ENCODE peak calls at places on chromosomes 7 and 10, in ten cellular contexts. W is CD8-positive, alpha-beta T cell; E is adrenal gland; Y is WERI-Rb-1; F is K562; L is uterus; G is right cardiac atrium; Q is neural progenitor cell; C is HCT116; M is endothelial cell of umbilical vein. J is an unnamed sample. For H3K9me3, the result is how much of the 10 kb centered on the place peaks cover.

GRCh38 chr10:78471723-78472541 is 438.3 kb downstream of the RPS24 start:
- DNase-seq in W (no peak), E (no peak), Y (no peak), F (no peak), L (peak), G (no peak), Q (no peak), C (no peak), M (no peak), J (no peak)

GRCh38 chr7:47264021-47264651 is 317.8 kb downstream of the TNS3 start:
- DNase-seq in W (no peak), E (no peak), Y (no peak), F (no peak), L (no peak), G (no peak), Q (no peak), C (no peak), M (no peak), J (no peak)

GRCh38 chr7:81430150-81430549 is 339.7 kb downstream of the HGF start:
- DNase-seq in W (no peak), E (no peak), Y (no peak), F (peak), L (no peak), G (peak), Q (peak), C (no peak), M (no peak), J (no peak)

GRCh38 chr10:119742988-119743646 is 17.3 kb downstream of the INPP5F start:
- DNase-seq in W (no peak), E (no peak), Y (no peak), F (no peak), L (no peak), G (no peak), Q (no peak), C (no peak), M (no peak), J (no peak)

GRCh38 chr10:27815846-27816245 is 70.2 kb upstream of the MKX start:
- DNase-seq in W (no peak), E (no peak), Y (no peak), F (no peak), L (no peak), G (no peak), Q (no peak), C (no peak), M (no peak), J (no peak)

GRCh38 chr10:110912374-110912773 is 6.6 kb downstream of the BBIP1 start:
- DNase-seq in W (no peak), E (no peak), Y (no peak), F (no peak), L (no peak), G (no peak), Q (no peak), C (no peak), M (no peak), J (no peak)

GRCh38 chr7:128113839-128114238 is 82.6 kb upstream of the LRRC4 start:
- DNase-seq in W (no peak), E (no peak), Y (no peak), F (no peak), L (no peak), G (no peak), Q (no peak), C (no peak), M (no peak), J (no peak)

GRCh38 chr7:15621468-15621867 is 59.7 kb upstream of the AGMO start:
- DNase-seq in W (no peak), E (no peak), Y (no peak), F (no peak), L (no peak), G (no peak), Q (no peak), C (no peak), M (no peak), J (no peak)

GRCh38 chr7:29370531-29371314 is 176.1 kb downstream of the CHN2 start:
- DNase-seq in W (no peak), E (peak), Y (peak), F (peak), L (no peak), G (no peak), Q (no peak), C (peak), M (no peak), J (no peak)

GRCh38 chr7:116525298-116525912 is 569 bp downstream of the CAV1 start:
- DNase-seq in W (no peak), E (peak), Y (no peak), F (peak), L (peak), G (peak), Q (peak), C (no peak), M (peak), J (peak)

GRCh38 chr7:137538361-137538762 is 194.8 kb upstream of the PTN start:
- DNase-seq in W (no peak), E (no peak), Y (no peak), F (peak), L (no peak), G (no peak), Q (no peak), C (no peak), M (no peak), J (no peak)

DNA sequence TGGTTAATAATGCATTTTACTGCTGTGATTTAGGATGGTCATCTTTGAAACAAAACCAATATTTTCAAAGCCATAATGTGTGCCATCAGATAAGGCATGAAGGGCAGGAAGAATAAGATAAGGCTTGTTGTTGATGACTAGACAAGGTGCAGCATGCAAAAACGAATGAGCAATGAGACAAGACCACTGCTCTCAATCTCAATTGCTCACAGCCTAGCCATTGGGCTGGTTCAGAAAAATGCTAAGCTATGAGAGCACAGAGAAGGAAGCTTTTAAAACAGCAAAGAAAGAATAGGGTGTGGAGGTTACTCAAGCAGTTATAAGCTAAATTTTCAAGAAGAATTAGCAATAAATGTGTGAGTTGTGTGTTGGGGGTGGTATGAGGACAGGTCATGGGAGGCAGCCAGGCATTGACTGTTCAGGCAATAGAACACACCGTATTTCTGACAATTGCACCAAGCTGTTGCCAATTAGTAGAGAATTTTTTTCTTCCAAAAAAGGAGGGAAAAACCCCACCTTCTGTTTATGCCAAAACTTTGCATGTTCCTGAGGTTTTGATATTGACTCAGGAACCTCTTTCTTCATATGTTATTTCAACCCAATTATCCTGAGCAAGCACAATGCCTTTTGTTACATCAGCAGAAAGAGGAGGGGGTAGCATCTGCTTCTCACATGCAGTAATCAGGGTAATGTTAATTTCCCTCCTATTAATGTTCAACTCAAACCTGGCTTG is 276.5 kb downstream of the HDAC9 start:
- DNase-seq in W (no peak), E (no peak), Y (no peak), F (no peak), L (no peak), G (no peak), Q (no peak), C (no peak), M (no peak), J (no peak)
- H3K9me3 ChIP-seq in W (under half), E (under half), Y (under half), F (under half), L (under half), G (under half), Q (under half), C (under half), M (under half), J (under half)

DNA sequence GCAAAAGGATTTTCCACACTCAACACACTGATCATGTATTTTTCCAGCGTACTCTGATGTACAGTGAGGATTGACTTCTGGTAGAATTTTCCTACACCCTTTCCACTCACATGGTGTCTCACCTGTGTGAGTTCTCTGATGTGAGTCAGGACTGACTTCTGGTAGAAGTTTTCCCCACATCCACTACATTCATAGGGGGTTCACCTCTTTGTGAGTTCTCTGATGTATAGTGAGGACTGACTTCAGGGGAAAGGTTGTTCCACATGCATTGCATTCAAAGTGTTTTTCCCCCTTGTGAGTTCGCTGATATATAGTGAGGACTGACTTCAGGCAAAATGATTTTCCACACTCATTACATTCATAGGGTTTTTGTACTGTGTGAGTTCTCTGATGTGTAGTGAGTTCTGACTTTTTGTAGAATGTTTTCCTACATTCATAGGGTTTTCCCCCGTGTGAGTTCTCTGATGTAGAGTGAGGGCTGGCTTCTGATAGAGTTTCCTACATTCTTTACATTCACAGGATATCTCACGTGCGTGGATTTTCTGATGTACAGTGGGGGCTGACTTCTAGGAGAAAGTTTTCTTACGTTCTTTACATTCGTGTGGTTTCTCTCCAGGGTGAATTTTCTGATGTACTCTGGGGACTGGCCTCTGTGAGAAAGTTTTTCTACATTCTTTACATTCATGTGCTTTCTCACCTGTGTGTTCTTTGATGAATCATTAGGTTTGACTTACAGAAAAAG is 146.5 kb downstream of the GLRX3 start:
- DNase-seq in W (no peak), E (no peak), Y (no peak), F (no peak), L (no peak), G (no peak), Q (no peak), C (no peak), M (no peak), J (no peak)
- H3K9me3 ChIP-seq in W (under half), E (half or more), Y (half or more), F (under half), L (under half), G (under half), Q (under half), C (under half), M (under half), J (half or more)

DNA sequence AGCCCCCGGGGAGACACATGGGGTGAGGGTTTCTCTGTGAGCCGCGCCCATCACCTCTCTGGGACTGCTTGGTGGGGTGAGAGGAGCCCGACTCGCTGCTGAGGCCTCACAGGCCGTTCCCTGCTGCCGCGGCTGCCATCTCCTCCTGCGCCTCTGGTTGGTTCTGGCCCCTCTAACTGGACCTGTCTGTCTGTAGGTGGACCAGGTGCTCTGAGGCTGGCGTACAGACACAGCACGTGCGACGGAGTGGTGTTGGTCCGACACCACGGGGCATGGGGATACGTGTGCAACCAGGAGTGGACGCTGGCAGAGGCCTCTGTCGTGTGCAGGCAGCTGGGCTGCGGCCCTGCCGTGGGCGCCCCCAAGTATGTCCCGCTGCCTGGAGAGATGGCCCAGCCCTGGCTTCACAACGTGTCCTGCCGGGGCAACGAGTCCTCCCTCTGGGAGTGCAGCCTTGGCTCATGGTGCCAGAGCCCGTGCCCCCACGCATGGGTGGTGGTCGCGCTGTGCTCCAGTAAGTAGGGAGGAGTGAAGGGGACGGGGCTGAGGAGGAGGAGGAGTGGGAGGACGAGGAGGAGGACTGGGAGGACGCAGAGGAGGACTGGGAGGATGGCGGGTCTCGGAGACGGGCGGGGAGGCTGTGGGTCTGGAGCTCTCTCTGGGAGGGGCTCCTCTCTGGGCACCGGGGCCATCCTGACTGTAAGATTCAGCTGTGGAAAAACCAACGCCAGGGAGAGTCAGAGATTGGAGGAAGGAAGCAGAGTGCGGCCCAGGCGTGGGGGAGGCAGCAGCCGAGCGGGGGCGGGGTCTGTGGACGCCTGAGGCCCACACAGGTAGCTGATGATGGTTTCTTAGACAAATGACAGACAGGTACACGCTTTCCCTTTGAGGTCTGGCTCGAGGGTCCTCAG is 2.6 kb downstream of the SCART1 start:
- DNase-seq in W (no peak), E (no peak), Y (no peak), F (no peak), L (peak), G (no peak), Q (no peak), C (no peak), M (no peak), J (no peak)
- H3K9me3 ChIP-seq in W (under half), E (under half), Y (under half), F (under half), L (under half), G (under half), Q (under half), C (under half), M (under half), J (under half)

GRCh38 chr10:24289235-24289634 is 80.3 kb downstream of the KIAA1217 start:
- DNase-seq in W (no peak), E (no peak), Y (no peak), F (no peak), L (no peak), G (no peak), Q (no peak), C (no peak), M (no peak), J (no peak)

GRCh38 chr10:24292304-24293291 is 83.7 kb downstream of the KIAA1217 start:
- DNase-seq in W (no peak), E (no peak), Y (no peak), F (peak), L (no peak), G (no peak), Q (no peak), C (no peak), M (no peak), J (no peak)

GRCh38 chr10:24287559-24288195 is 78.7 kb downstream of the KIAA1217 start:
- DNase-seq in W (no peak), E (no peak), Y (no peak), F (no peak), L (no peak), G (no peak), Q (no peak), C (no peak), M (no peak), J (no peak)

DNA sequence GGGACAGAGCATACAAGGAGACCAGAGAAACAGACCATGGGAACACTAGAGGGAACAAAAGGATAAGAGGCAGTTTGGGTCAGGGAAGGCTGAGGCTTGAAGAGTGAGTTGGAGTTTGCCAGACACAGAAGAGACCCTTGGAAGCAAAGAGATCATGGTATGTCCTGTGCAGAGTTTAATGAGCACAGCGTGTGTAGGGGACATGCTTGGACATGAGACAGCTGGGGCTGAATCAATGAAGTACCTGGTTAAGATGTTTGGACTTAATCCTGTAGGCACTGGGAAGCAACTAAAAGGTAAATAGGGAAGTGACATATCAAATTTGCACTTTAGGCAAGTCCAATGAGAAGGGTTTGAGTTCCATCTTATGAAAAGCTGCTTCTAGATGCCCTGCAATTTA is 79.6 kb downstream of the KIAA1217 start:
- DNase-seq in W (no peak), E (no peak), Y (no peak), F (no peak), L (no peak), G (no peak), Q (no peak), C (no peak), M (no peak), J (no peak)
- H3K9me3 ChIP-seq in W (under half), E (under half), Y (under half), F (under half), L (under half), G (under half), Q (under half), C (under half), M (under half), J (under half)

GRCh38 chr7:157996359-157997079 is 591.1 kb downstream of the PTPRN2 start:
- DNase-seq in W (no peak), E (no peak), Y (peak), F (no peak), L (no peak), G (no peak), Q (no peak), C (no peak), M (no peak), J (no peak)

GRCh38 chr7:157997991-157998505 is 589.6 kb downstream of the PTPRN2 start:
- DNase-seq in W (no peak), E (no peak), Y (no peak), F (no peak), L (no peak), G (no peak), Q (no peak), C (no peak), M (no peak), J (no peak)

GRCh38 chr7:157997080-157997440 is 590.6 kb downstream of the PTPRN2 start:
- DNase-seq in W (no peak), E (no peak), Y (no peak), F (no peak), L (no peak), G (no peak), Q (no peak), C (no peak), M (no peak), J (no peak)

GRCh38 chr7:157995815-157996214 is 591.8 kb downstream of the PTPRN2 start:
- DNase-seq in W (no peak), E (no peak), Y (no peak), F (no peak), L (no peak), G (no peak), Q (no peak), C (no peak), M (no peak), J (no peak)

GRCh38 chr7:157997471-157997870 is 590.2 kb downstream of the PTPRN2 start:
- DNase-seq in W (no peak), E (no peak), Y (no peak), F (no peak), L (no peak), G (no peak), Q (no peak), C (no peak), M (no peak), J (no peak)
- H3K9me3 ChIP-seq in W (under half), E (under half), Y (under half), F (under half), L (under half), G (under half), Q (under half), C (under half), M (under half), J (under half)

GRCh38 chr10:121110369-121110768 is 259.2 kb downstream of the WDR11 start:
- DNase-seq in W (no peak), E (no peak), Y (no peak), F (no peak), L (no peak), G (no peak), Q (no peak), C (no peak), M (no peak), J (no peak)

GRCh38 chr10:121104476-121105111 is 253.4 kb downstream of the WDR11 start:
- DNase-seq in W (no peak), E (no peak), Y (no peak), F (no peak), L (no peak), G (no peak), Q (peak), C (no peak), M (no peak), J (peak)

GRCh38 chr10:121108051-121108450 is 256.9 kb downstream of the WDR11 start:
- DNase-seq in W (no peak), E (no peak), Y (no peak), F (no peak), L (no peak), G (no peak), Q (no peak), C (no peak), M (no peak), J (no peak)

DNA sequence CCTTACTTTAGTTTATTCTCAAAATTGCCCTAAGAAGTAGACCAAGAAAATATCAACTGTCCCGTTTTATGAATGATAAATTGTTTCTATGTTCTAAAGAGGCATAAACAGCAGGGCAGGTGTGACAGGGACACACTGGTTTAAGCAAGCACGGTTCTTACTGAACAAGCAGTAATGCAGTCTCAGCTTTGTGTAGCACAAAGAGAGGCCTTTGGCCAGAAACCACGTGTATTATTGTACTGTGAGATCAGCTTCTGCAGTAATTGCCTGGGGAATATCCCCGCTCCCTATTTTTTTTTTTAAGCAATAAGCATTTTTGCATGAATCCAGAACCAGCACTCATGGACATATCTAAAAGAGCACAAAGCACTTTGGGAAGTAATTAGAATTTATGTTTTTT is 255.4 kb downstream of the WDR11 start:
- DNase-seq in W (no peak), E (no peak), Y (no peak), F (no peak), L (no peak), G (no peak), Q (no peak), C (no peak), M (no peak), J (no peak)
- H3K9me3 ChIP-seq in W (under half), E (under half), Y (under half), F (under half), L (under half), G (under half), Q (under half), C (under half), M (under half), J (under half)

DNA sequence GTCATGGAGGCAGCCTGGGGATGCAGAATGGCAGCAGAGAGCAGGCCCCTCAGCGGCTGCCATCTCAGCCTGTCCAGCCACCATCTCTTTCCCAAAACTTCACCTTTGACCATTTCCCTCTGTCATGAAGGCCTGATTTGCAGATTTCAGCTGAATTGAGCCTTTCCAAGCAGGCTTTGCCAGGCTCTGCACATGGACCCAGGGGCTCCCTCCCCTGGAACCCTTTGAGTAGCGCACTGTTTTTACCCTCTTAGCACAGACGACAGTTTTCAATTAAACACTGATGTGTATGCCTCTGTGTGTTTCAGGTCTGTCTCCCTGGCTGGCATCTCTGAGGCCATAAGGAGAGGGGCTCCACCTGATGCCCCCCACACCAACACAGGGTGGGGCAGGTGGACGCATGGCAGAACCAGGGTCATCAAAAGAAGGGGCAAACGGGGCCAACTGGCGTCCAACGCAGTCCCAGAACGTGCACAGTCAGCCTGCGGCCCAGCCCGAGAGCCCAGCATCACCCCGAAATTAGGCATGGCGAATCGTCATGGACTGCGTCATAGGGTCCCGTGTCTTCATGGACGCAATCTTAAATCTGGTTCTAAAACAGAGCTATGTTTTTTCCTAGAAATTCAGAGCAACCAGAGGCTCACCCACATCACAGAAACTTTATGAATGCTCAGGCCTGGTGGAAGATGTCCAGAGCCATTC is 185.0 kb upstream of the TCERG1L start:
- DNase-seq in W (no peak), E (no peak), Y (no peak), F (no peak), L (no peak), G (no peak), Q (peak), C (no peak), M (no peak), J (no peak)
- H3K9me3 ChIP-seq in W (under half), E (under half), Y (under half), F (under half), L (under half), G (under half), Q (under half), C (under half), M (under half), J (under half)

GRCh38 chr10:105150486-105150885 is 509.4 kb downstream of the SORCS3 start:
- DNase-seq in W (no peak), E (no peak), Y (no peak), F (no peak), L (no peak), G (no peak), Q (no peak), C (no peak), M (no peak), J (no peak)
- H3K9me3 ChIP-seq in W (under half), E (under half), Y (under half), F (under half), L (under half), G (under half), Q (under half), C (under half), M (under half), J (under half)

J was measured in mucosa of descending colon.